ENCODE peak calls at places on chromosomes 13 and 19, in seven cellular contexts. One of them, this sample, is unnamed. For H3K4me1, the result is how much of the 10 kb centered on the place peaks cover.

GRCh38 chr13:41944635-41945401 is 16.1 kb downstream of the VWA8 start:
- DNase-seq in GM12878: no peak
- DNase-seq in K562: no peak
- DNase-seq in A549: peak
- DNase-seq in HepG2: peak
- DNase-seq in H1: no peak
- DNase-seq in SK-N-SH: no peak
- DNase-seq in this sample: no peak

GRCh38 chr19:7850429-7850819 is 20.4 kb downstream of the EVI5L start:
- DNase-seq in K562: no peak
- DNase-seq in A549: no peak
- DNase-seq in HepG2: no peak
- DNase-seq in H1: no peak
- DNase-seq in SK-N-SH: peak
- DNase-seq in GM12878: no peak
- DNase-seq in this sample: peak

GRCh38 chr13:80342541-80343371 is 1.8 kb upstream of the SPRY2 start:
- DNase-seq in A549: peak
- DNase-seq in K562: peak
- DNase-seq in GM12878: no peak
- DNase-seq in SK-N-SH: peak
- DNase-seq in H1: no peak
- DNase-seq in HepG2: peak
- DNase-seq in this sample: peak

GRCh38 chr19:4201798-4202197 is 19.3 kb downstream of the ANKRD24 start:
- DNase-seq in GM12878: no peak
- DNase-seq in SK-N-SH: no peak
- DNase-seq in A549: no peak
- DNase-seq in H1: no peak
- DNase-seq in HepG2: no peak
- DNase-seq in K562: no peak
- DNase-seq in this sample: no peak

GRCh38 chr19:7554990-7555864 is 19.7 kb downstream of the PNPLA6 start:
- DNase-seq in SK-N-SH: peak
- DNase-seq in A549: peak
- DNase-seq in H1: peak
- DNase-seq in K562: peak
- DNase-seq in GM12878: no peak
- DNase-seq in HepG2: no peak
- DNase-seq in this sample: no peak

GRCh38 chr19:3743486-3743885 is 18.0 kb downstream of the APBA3 start:
- DNase-seq in H1: no peak
- DNase-seq in HepG2: no peak
- DNase-seq in SK-N-SH: no peak
- DNase-seq in K562: peak
- DNase-seq in GM12878: no peak
- DNase-seq in A549: peak
- DNase-seq in this sample: no peak

GRCh38 chr13:36553501-36553900 is 120.3 kb upstream of the SERTM1 start:
- DNase-seq in K562: no peak
- DNase-seq in A549: no peak
- DNase-seq in HepG2: no peak
- DNase-seq in H1: no peak
- DNase-seq in GM12878: no peak
- DNase-seq in SK-N-SH: no peak
- DNase-seq in this sample: no peak

GRCh38 chr13:112616586-112617381 is 28.8 kb upstream of the TUBGCP3 start:
- DNase-seq in GM12878: no peak
- DNase-seq in SK-N-SH: peak
- DNase-seq in A549: peak
- DNase-seq in K562: peak
- DNase-seq in H1: no peak
- DNase-seq in HepG2: peak
- DNase-seq in this sample: peak

GRCh38 chr19:3045885-3046603 is 16.3 kb downstream of the TLE5 start:
- DNase-seq in K562: no peak
- DNase-seq in H1: no peak
- DNase-seq in A549: no peak
- DNase-seq in HepG2: no peak
- DNase-seq in GM12878: no peak
- DNase-seq in SK-N-SH: no peak
- DNase-seq in this sample: no peak

GRCh38 chr19:34711890-34712289 is 22.2 kb upstream of the ZNF181 start:
- DNase-seq in K562: no peak
- DNase-seq in GM12878: no peak
- DNase-seq in HepG2: no peak
- DNase-seq in H1: no peak
- DNase-seq in A549: no peak
- DNase-seq in SK-N-SH: no peak
- DNase-seq in this sample: no peak

GRCh38 chr19:15253513-15253912 is 21.3 kb upstream of the EPHX3 start:
- DNase-seq in GM12878: no peak
- DNase-seq in HepG2: no peak
- DNase-seq in H1: no peak
- DNase-seq in SK-N-SH: no peak
- DNase-seq in A549: no peak
- DNase-seq in K562: no peak
- DNase-seq in this sample: no peak

GRCh38 chr13:43797869-43798268 is 11.1 kb upstream of the ENOX1 start:
- DNase-seq in SK-N-SH: no peak
- DNase-seq in HepG2: no peak
- DNase-seq in K562: no peak
- DNase-seq in H1: no peak
- DNase-seq in GM12878: no peak
- DNase-seq in A549: no peak
- DNase-seq in this sample: peak

GRCh38 chr13:43799191-43799590 is 12.4 kb upstream of the ENOX1 start:
- DNase-seq in H1: no peak
- DNase-seq in GM12878: no peak
- DNase-seq in A549: no peak
- DNase-seq in K562: no peak
- DNase-seq in SK-N-SH: no peak
- DNase-seq in HepG2: no peak
- DNase-seq in this sample: peak

GRCh38 chr13:43792456-43792855 is 5.7 kb upstream of the ENOX1 start:
- DNase-seq in K562: no peak
- DNase-seq in HepG2: no peak
- DNase-seq in A549: no peak
- DNase-seq in GM12878: no peak
- DNase-seq in SK-N-SH: no peak
- DNase-seq in H1: no peak
- DNase-seq in this sample: no peak

GRCh38 chr13:43800828-43801227 is 14.1 kb upstream of the ENOX1 start:
- DNase-seq in K562: no peak
- DNase-seq in GM12878: no peak
- DNase-seq in H1: no peak
- DNase-seq in A549: no peak
- DNase-seq in HepG2: no peak
- DNase-seq in SK-N-SH: no peak
- DNase-seq in this sample: no peak

GRCh38 chr13:43797154-43797553 is 10.4 kb upstream of the ENOX1 start:
- DNase-seq in GM12878: no peak
- DNase-seq in A549: no peak
- DNase-seq in H1: no peak
- DNase-seq in K562: no peak
- DNase-seq in HepG2: no peak
- DNase-seq in SK-N-SH: no peak
- DNase-seq in this sample: no peak
- TF ChIP-seq USF2 in GM12878: no peak
- TF ChIP-seq USF2 in A549: no peak
- TF ChIP-seq USF2 in H1: no peak
- TF ChIP-seq USF2 in K562: no peak
- TF ChIP-seq USF2 in HepG2: no peak
- TF ChIP-seq USF2 in SK-N-SH: no peak
- TF ChIP-seq USF2 in this sample: no peak

DNA sequence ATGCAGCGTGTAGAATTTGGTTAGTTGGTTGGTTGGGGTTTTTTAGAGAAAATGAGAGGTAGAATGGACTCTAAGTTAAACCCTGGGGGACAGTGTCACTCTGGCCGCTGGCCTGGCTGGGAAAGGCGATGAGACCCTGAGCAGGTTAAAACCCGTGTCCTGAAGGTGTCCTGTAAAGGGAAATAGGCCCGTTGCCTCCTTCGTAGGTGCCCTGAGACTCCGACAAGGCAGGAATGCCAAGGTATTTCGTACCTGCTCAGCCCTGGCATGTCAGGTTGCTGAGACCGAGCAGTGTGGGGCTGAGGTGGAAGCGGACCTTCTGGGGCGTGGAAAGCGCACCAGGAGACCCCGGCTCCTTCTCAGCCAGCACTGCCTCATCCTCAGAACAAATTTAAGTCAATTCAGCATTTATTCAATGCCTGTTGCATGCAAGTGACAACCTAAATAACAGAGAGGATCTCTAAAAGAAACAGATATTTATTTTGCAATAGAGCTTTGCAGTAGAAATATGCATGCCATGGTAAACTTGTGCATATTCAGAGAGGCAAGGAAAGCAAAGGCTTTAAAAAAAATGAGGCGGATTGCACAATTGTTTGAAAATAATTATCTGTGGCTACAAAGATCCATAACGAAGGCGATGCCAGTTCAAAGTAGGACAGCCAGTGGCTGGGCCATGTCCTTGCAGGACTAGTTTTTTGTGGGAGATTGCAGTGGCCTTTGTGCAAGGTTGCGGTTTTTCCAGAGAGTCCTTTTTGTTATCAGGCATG is 1.4 kb upstream of the RAB20 start:
- DNase-seq in SK-N-SH: no peak
- DNase-seq in GM12878: no peak
- DNase-seq in A549: no peak
- DNase-seq in K562: no peak
- DNase-seq in HepG2: peak
- DNase-seq in H1: no peak
- DNase-seq in this sample: no peak
- H3K4me1 ChIP-seq in SK-N-SH: under half
- H3K4me1 ChIP-seq in GM12878: under half
- H3K4me1 ChIP-seq in A549: under half
- H3K4me1 ChIP-seq in K562: under half
- H3K4me1 ChIP-seq in HepG2: under half
- H3K4me1 ChIP-seq in H1: under half
- H3K4me1 ChIP-seq in this sample: under half

GRCh38 chr13:94138831-94139230 is 340.7 kb downstream of the DCT start:
- DNase-seq in A549: no peak
- DNase-seq in H1: no peak
- DNase-seq in GM12878: no peak
- DNase-seq in SK-N-SH: no peak
- DNase-seq in K562: no peak
- DNase-seq in HepG2: no peak
- DNase-seq in this sample: no peak

GRCh38 chr13:94139393-94139995 is 340.0 kb downstream of the DCT start:
- DNase-seq in H1: no peak
- DNase-seq in K562: no peak
- DNase-seq in GM12878: no peak
- DNase-seq in A549: no peak
- DNase-seq in HepG2: no peak
- DNase-seq in SK-N-SH: no peak
- DNase-seq in this sample: peak

GRCh38 chr13:94140027-94140426 is 339.5 kb downstream of the DCT start:
- DNase-seq in GM12878: no peak
- DNase-seq in H1: no peak
- DNase-seq in HepG2: no peak
- DNase-seq in A549: no peak
- DNase-seq in K562: no peak
- DNase-seq in SK-N-SH: no peak
- DNase-seq in this sample: no peak

DNA sequence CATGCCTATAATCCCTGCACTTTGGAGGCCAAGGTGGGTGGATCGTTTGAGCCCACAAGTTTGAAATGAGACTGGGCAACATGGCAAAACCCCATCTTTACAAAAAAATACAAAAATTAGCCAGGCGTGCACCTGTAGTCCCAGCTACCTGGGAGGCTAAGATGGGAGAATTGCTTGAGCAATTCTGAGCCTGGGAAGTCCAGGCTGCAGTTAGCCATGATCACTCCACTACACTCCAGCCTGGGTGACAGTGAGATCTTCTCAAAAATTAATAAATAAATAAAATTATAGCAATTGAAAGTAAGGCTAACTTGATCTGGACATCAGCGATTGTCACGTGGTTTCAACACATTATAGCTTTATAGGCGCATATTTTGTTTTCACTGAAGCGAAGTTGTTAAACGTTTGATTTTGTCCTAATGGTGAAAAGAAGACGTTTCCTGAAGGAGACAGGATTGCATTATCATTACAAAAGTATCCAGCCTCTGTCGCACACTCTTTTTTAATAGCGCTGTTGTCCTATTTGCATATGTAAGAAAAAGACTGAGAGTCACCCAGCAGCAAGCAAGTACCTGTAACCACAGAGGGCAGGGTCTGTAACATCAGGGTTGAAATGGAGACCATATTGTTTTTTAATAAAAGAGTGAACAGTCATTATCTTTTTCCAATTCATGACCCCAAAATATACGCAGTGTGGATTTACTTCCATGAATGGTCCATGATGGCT is 335.7 kb downstream of the DCT start:
- DNase-seq in HepG2: no peak
- DNase-seq in GM12878: no peak
- DNase-seq in SK-N-SH: no peak
- DNase-seq in A549: no peak
- DNase-seq in H1: peak
- DNase-seq in K562: no peak
- DNase-seq in this sample: no peak
- TF ChIP-seq USF2 in HepG2: no peak
- TF ChIP-seq USF2 in GM12878: no peak
- TF ChIP-seq USF2 in SK-N-SH: no peak
- TF ChIP-seq USF2 in A549: no peak
- TF ChIP-seq USF2 in H1: no peak
- TF ChIP-seq USF2 in K562: no peak
- TF ChIP-seq USF2 in this sample: no peak

GRCh38 chr19:39021063-39021462 is 11.3 kb downstream of the FBXO27 start:
- DNase-seq in H1: no peak
- DNase-seq in HepG2: no peak
- DNase-seq in GM12878: peak
- DNase-seq in A549: no peak
- DNase-seq in SK-N-SH: no peak
- DNase-seq in K562: no peak
- DNase-seq in this sample: no peak
- H3K4me1 ChIP-seq in H1: under half
- H3K4me1 ChIP-seq in HepG2: under half
- H3K4me1 ChIP-seq in GM12878: under half
- H3K4me1 ChIP-seq in A549: under half
- H3K4me1 ChIP-seq in SK-N-SH: under half
- H3K4me1 ChIP-seq in K562: under half
- H3K4me1 ChIP-seq in this sample: under half